ENCODE peak calls at places on chromosomes 1 and 21, in nine cellular contexts. One of them, this sample, is unnamed.

GRCh38 chr1:241499910-241500309 is 19.6 kb downstream of the FH start:
- DNase-seq in epithelial cell of esophagus: peak
- DNase-seq in adrenal gland: peak
- DNase-seq in fibroblast of the aortic adventitia: peak
- DNase-seq in psoas muscle: no peak
- DNase-seq in HL-60: no peak
- DNase-seq in right cardiac atrium: no peak
- DNase-seq in ovary: no peak
- DNase-seq in CD8-positive, alpha-beta memory T cell: no peak
- DNase-seq in this sample: peak

GRCh38 chr21:33264561-33264960 is 1.6 kb upstream of the IL10RB start:
- DNase-seq in HL-60: no peak
- DNase-seq in adrenal gland: no peak
- DNase-seq in right cardiac atrium: no peak
- DNase-seq in psoas muscle: no peak
- DNase-seq in epithelial cell of esophagus: no peak
- DNase-seq in ovary: no peak
- DNase-seq in fibroblast of the aortic adventitia: no peak
- DNase-seq in CD8-positive, alpha-beta memory T cell: no peak
- DNase-seq in this sample: no peak

GRCh38 chr1:40421694-40422384 is 28.4 kb upstream of the ZFP69B start:
- DNase-seq in psoas muscle: no peak
- DNase-seq in right cardiac atrium: peak
- DNase-seq in epithelial cell of esophagus: no peak
- DNase-seq in ovary: no peak
- DNase-seq in adrenal gland: peak
- DNase-seq in CD8-positive, alpha-beta memory T cell: no peak
- DNase-seq in fibroblast of the aortic adventitia: peak
- DNase-seq in HL-60: peak
- DNase-seq in this sample: no peak

GRCh38 chr1:180501865-180502360 is 464 bp downstream of the ACBD6 start:
- DNase-seq in right cardiac atrium: no peak
- DNase-seq in adrenal gland: no peak
- DNase-seq in epithelial cell of esophagus: peak
- DNase-seq in psoas muscle: no peak
- DNase-seq in ovary: no peak
- DNase-seq in HL-60: no peak
- DNase-seq in CD8-positive, alpha-beta memory T cell: no peak
- DNase-seq in fibroblast of the aortic adventitia: no peak
- DNase-seq in this sample: peak

GRCh38 chr21:25556087-25556486 is 51.2 kb downstream of the MRPL39 start:
- DNase-seq in ovary: no peak
- DNase-seq in CD8-positive, alpha-beta memory T cell: no peak
- DNase-seq in adrenal gland: no peak
- DNase-seq in fibroblast of the aortic adventitia: no peak
- DNase-seq in right cardiac atrium: no peak
- DNase-seq in HL-60: no peak
- DNase-seq in psoas muscle: no peak
- DNase-seq in epithelial cell of esophagus: no peak
- DNase-seq in this sample: peak

GRCh38 chr1:196324345-196324744 is 283.9 kb downstream of the KCNT2 start:
- DNase-seq in psoas muscle: no peak
- DNase-seq in ovary: no peak
- DNase-seq in right cardiac atrium: no peak
- DNase-seq in fibroblast of the aortic adventitia: no peak
- DNase-seq in CD8-positive, alpha-beta memory T cell: no peak
- DNase-seq in HL-60: no peak
- DNase-seq in adrenal gland: no peak
- DNase-seq in epithelial cell of esophagus: peak
- DNase-seq in this sample: no peak

GRCh38 chr1:89464008-89464407 is 60.6 kb upstream of the LRRC8B start:
- DNase-seq in fibroblast of the aortic adventitia: no peak
- DNase-seq in ovary: no peak
- DNase-seq in psoas muscle: no peak
- DNase-seq in right cardiac atrium: no peak
- DNase-seq in epithelial cell of esophagus: no peak
- DNase-seq in HL-60: no peak
- DNase-seq in CD8-positive, alpha-beta memory T cell: no peak
- DNase-seq in adrenal gland: no peak
- DNase-seq in this sample: no peak

GRCh38 chr1:244369256-244370057 is 82.3 kb downstream of the ADSS2 start:
- DNase-seq in ovary: no peak
- DNase-seq in HL-60: no peak
- DNase-seq in adrenal gland: no peak
- DNase-seq in CD8-positive, alpha-beta memory T cell: no peak
- DNase-seq in right cardiac atrium: no peak
- DNase-seq in fibroblast of the aortic adventitia: no peak
- DNase-seq in epithelial cell of esophagus: peak
- DNase-seq in psoas muscle: no peak
- DNase-seq in this sample: no peak

GRCh38 chr1:45205000-45205909 is 1.1 kb downstream of the ZSWIM5 start:
- DNase-seq in CD8-positive, alpha-beta memory T cell: peak
- DNase-seq in fibroblast of the aortic adventitia: peak
- DNase-seq in adrenal gland: peak
- DNase-seq in HL-60: no peak
- DNase-seq in psoas muscle: peak
- DNase-seq in epithelial cell of esophagus: peak
- DNase-seq in ovary: peak
- DNase-seq in right cardiac atrium: peak
- DNase-seq in this sample: peak

GRCh38 chr1:115164484-115164883 is 75.2 kb upstream of the TSPAN2 start:
- DNase-seq in ovary: no peak
- DNase-seq in HL-60: peak
- DNase-seq in psoas muscle: no peak
- DNase-seq in adrenal gland: peak
- DNase-seq in fibroblast of the aortic adventitia: peak
- DNase-seq in epithelial cell of esophagus: no peak
- DNase-seq in CD8-positive, alpha-beta memory T cell: no peak
- DNase-seq in right cardiac atrium: no peak
- DNase-seq in this sample: no peak

GRCh38 chr1:27567931-27568246 is 36.1 kb downstream of the AHDC1 start:
- DNase-seq in fibroblast of the aortic adventitia: no peak
- DNase-seq in right cardiac atrium: peak
- DNase-seq in HL-60: no peak
- DNase-seq in adrenal gland: no peak
- DNase-seq in CD8-positive, alpha-beta memory T cell: no peak
- DNase-seq in psoas muscle: no peak
- DNase-seq in epithelial cell of esophagus: no peak
- DNase-seq in ovary: no peak
- DNase-seq in this sample: no peak

GRCh38 chr1:27566462-27567182 is 37.3 kb downstream of the AHDC1 start:
- DNase-seq in psoas muscle: peak
- DNase-seq in HL-60: no peak
- DNase-seq in right cardiac atrium: peak
- DNase-seq in adrenal gland: no peak
- DNase-seq in CD8-positive, alpha-beta memory T cell: no peak
- DNase-seq in ovary: peak
- DNase-seq in epithelial cell of esophagus: no peak
- DNase-seq in fibroblast of the aortic adventitia: no peak
- DNase-seq in this sample: no peak

GRCh38 chr1:27568247-27569087 is 35.5 kb downstream of the AHDC1 start:
- DNase-seq in HL-60: peak
- DNase-seq in ovary: peak
- DNase-seq in psoas muscle: peak
- DNase-seq in epithelial cell of esophagus: peak
- DNase-seq in adrenal gland: peak
- DNase-seq in right cardiac atrium: peak
- DNase-seq in fibroblast of the aortic adventitia: peak
- DNase-seq in CD8-positive, alpha-beta memory T cell: peak
- DNase-seq in this sample: peak

GRCh38 chr1:27569088-27569459 is 34.9 kb downstream of the AHDC1 start:
- DNase-seq in ovary: no peak
- DNase-seq in right cardiac atrium: no peak
- DNase-seq in epithelial cell of esophagus: peak
- DNase-seq in psoas muscle: no peak
- DNase-seq in HL-60: no peak
- DNase-seq in adrenal gland: peak
- DNase-seq in fibroblast of the aortic adventitia: no peak
- DNase-seq in CD8-positive, alpha-beta memory T cell: no peak
- DNase-seq in this sample: peak

DNA sequence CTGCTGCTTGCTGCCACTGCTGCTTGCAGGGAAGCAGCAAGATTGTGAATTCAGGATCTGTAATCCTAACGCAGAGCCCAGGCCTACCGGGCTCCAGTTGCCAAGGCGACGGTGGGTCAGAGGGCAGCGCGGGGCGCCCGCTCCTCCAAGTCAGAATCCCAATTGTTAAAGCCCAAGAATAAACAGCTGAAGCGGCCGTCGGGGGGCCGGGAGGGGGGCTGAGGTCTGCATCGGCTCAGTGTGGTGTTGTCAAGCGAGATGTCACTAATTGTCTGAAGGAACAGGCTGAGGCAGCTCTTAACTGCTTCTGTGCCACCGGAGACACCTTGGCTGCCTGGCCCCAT is 36.8 kb downstream of the AHDC1 start:
- DNase-seq in CD8-positive, alpha-beta memory T cell: no peak
- DNase-seq in fibroblast of the aortic adventitia: no peak
- DNase-seq in epithelial cell of esophagus: no peak
- DNase-seq in HL-60: no peak
- DNase-seq in adrenal gland: no peak
- DNase-seq in ovary: no peak
- DNase-seq in psoas muscle: no peak
- DNase-seq in right cardiac atrium: no peak
- DNase-seq in this sample: no peak
- H3K4me3 ChIP-seq in CD8-positive, alpha-beta memory T cell: no peak
- H3K4me3 ChIP-seq in fibroblast of the aortic adventitia: no peak
- H3K4me3 ChIP-seq in epithelial cell of esophagus: no peak
- H3K4me3 ChIP-seq in HL-60: no peak
- H3K4me3 ChIP-seq in adrenal gland: no peak
- H3K4me3 ChIP-seq in ovary: no peak
- H3K4me3 ChIP-seq in psoas muscle: peak
- H3K4me3 ChIP-seq in right cardiac atrium: no peak
- H3K4me3 ChIP-seq in this sample: no peak

DNA sequence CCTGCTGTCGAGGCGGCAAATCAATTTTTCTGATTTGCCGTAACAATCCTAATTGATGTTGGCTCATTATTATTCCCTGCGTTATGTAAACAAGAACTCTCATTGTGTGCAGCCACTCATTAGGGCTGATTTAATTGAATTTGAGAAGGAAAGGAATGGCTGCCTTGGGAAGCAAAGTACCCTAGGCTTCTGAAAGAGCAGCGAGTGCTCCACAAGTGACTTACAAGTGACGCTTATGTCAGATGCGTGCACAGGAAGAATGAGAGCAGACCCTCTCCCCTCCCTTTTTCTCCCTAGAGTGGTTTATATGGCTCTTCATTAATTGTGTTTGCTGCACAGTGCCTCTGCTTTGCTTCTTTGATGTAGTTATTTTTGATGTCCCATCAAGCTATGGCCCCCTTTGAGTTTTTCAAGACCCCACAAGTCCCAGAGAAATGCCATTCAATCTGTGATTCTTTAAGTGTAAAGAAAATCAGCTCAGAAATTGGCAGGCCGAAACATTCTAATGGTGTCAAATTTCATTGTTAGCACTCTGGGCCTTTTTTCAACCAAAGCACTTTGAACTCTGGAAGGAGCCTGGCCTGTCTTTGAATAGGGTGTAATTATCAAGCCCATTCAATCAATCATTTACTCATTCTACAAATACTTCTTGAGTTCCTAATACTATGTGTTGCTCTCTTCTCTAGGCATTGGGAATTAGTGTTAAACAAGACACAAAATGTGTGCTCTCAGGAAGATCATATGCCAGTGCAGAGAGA is 86.8 kb upstream of the VAV3 start:
- DNase-seq in ovary: no peak
- DNase-seq in fibroblast of the aortic adventitia: no peak
- DNase-seq in CD8-positive, alpha-beta memory T cell: no peak
- DNase-seq in right cardiac atrium: no peak
- DNase-seq in psoas muscle: no peak
- DNase-seq in HL-60: no peak
- DNase-seq in epithelial cell of esophagus: no peak
- DNase-seq in adrenal gland: no peak
- DNase-seq in this sample: no peak
- H3K4me3 ChIP-seq in ovary: no peak
- H3K4me3 ChIP-seq in fibroblast of the aortic adventitia: no peak
- H3K4me3 ChIP-seq in CD8-positive, alpha-beta memory T cell: no peak
- H3K4me3 ChIP-seq in right cardiac atrium: no peak
- H3K4me3 ChIP-seq in psoas muscle: no peak
- H3K4me3 ChIP-seq in HL-60: no peak
- H3K4me3 ChIP-seq in epithelial cell of esophagus: no peak
- H3K4me3 ChIP-seq in adrenal gland: no peak
- H3K4me3 ChIP-seq in this sample: no peak

DNA sequence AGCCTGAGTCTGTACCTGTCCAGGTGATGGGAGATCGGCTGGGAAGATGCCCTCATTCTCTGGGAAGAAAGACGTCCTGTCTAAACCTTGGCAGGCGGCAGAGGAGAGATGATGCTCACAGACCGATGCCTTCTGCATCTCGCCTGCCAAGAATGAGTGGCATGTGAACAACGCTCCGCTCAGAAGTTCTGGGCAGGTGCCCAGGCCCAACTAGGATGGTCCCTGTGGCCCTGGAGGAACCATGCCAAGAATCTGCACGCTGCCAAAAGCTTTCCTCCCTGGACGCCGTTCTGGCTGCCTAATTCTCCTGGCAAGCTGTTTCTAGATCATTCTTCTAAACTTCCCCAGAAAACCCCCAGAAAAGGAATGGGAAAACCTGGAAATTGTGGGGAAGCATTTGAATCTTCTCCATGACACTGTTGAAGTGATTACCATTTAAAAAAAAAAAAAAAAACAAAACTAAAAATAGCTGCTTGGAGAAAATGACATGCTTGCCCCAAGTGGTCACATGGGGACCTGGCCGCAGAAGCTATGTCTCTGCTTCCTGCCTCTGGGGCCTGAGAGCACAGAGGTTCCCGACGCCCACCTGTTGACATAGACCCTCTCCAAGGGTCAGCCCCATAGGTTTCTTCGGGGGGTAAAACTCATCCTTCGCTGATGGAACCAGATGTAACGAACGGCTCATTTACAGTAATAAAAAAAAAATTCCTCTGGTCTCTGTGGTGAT is 441.0 kb downstream of the PRDM2 start:
- DNase-seq in HL-60: no peak
- DNase-seq in right cardiac atrium: peak
- DNase-seq in ovary: peak
- DNase-seq in fibroblast of the aortic adventitia: peak
- DNase-seq in CD8-positive, alpha-beta memory T cell: no peak
- DNase-seq in epithelial cell of esophagus: no peak
- DNase-seq in psoas muscle: peak
- DNase-seq in adrenal gland: no peak
- DNase-seq in this sample: peak
- H3K4me3 ChIP-seq in HL-60: no peak
- H3K4me3 ChIP-seq in right cardiac atrium: no peak
- H3K4me3 ChIP-seq in ovary: no peak
- H3K4me3 ChIP-seq in fibroblast of the aortic adventitia: no peak
- H3K4me3 ChIP-seq in CD8-positive, alpha-beta memory T cell: no peak
- H3K4me3 ChIP-seq in epithelial cell of esophagus: no peak
- H3K4me3 ChIP-seq in psoas muscle: no peak
- H3K4me3 ChIP-seq in adrenal gland: no peak
- H3K4me3 ChIP-seq in this sample: no peak

DNA sequence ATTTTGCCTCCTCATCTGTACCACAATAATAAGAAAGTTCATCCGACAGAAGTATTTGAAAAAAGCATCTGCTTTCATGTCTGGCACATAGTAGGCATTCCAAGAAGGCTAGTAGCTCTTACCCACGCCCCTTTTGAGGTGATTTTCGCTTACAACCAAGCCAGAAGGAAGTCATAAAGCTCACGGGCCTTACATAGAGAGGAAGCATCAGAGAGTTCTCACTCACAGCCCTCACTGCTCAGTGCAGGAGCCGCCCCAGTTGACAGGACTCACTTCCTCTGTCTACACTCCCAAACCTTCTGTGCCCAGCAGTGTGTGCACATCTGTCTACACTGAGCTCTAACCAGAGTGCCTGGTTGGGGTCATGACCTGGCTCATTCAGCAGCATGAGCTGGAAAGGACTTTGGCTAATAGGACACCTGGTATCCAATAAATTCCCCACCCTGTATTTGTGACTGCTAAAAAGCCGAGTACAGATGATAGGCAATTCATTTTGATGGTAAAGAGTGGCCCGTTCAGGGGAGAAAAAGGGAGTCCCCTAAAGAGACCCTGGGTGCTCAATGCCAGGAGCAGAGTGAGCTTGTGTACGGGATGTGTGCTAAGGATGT is 36.8 kb upstream of the DUSP10 start:
- DNase-seq in adrenal gland: no peak
- DNase-seq in fibroblast of the aortic adventitia: no peak
- DNase-seq in ovary: no peak
- DNase-seq in CD8-positive, alpha-beta memory T cell: peak
- DNase-seq in psoas muscle: no peak
- DNase-seq in HL-60: peak
- DNase-seq in right cardiac atrium: no peak
- DNase-seq in epithelial cell of esophagus: no peak
- DNase-seq in this sample: no peak
- H3K4me3 ChIP-seq in adrenal gland: no peak
- H3K4me3 ChIP-seq in fibroblast of the aortic adventitia: no peak
- H3K4me3 ChIP-seq in ovary: no peak
- H3K4me3 ChIP-seq in CD8-positive, alpha-beta memory T cell: peak
- H3K4me3 ChIP-seq in psoas muscle: no peak
- H3K4me3 ChIP-seq in HL-60: no peak
- H3K4me3 ChIP-seq in right cardiac atrium: no peak
- H3K4me3 ChIP-seq in epithelial cell of esophagus: no peak
- H3K4me3 ChIP-seq in this sample: no peak